ENCODE peak calls at places on chromosomes 6 and 20, in six cellular contexts. Z is EL, C is AG10803, S is aorta, A is NAMALWA, I is NCI-H510A treated with DMSO at 0.1 percent for 48 hours. F is an unnamed sample.

GRCh38 chr6:168193816-168194701 is 115.0 kb upstream of the FRMD1 start:
- DNase-seq in I (peak; percentile 73), Z (no peak), C (no peak), S (peak; percentile 30), A (no peak), F (no peak)

GRCh38 chr6:11806561-11807317 is 28.1 kb upstream of the ADTRP start:
- DNase-seq in A (no peak), S (no peak), Z (no peak), I (no peak), C (no peak), F (no peak)

GRCh38 chr6:26607434-26608230 is 10.9 kb downstream of the ABT1 start:
- DNase-seq in Z (peak; percentile 69), C (peak; percentile 64), I (peak; percentile 91), A (peak; percentile 84), S (no peak), F (peak; percentile 72)

GRCh38 chr20:12698817-12699216 is 310.0 kb upstream of the SPTLC3 start:
- DNase-seq in A (no peak), S (no peak), I (no peak), Z (no peak), C (no peak), F (no peak)

GRCh38 chr6:169898788-169899480 is 147.5 kb downstream of the ERMARD start:
- DNase-seq in C (no peak), Z (no peak), S (peak; percentile 9), A (no peak), I (no peak), F (peak; percentile 92)

GRCh38 chr6:11553824-11554223 is 16.3 kb downstream of the TMEM170B start:
- DNase-seq in I (no peak), S (no peak), Z (no peak), A (no peak), C (no peak), F (no peak)

GRCh38 chr6:93894521-93894920 is 475.2 kb upstream of the EPHA7 start:
- DNase-seq in S (no peak), C (no peak), I (no peak), Z (no peak), A (no peak), F (no peak)

GRCh38 chr6:47897233-47897632 is 115.4 kb downstream of the OPN5 start:
- DNase-seq in A (no peak), I (no peak), C (no peak), Z (no peak), S (no peak), F (no peak)

GRCh38 chr6:141682391-141682790 is 450.3 kb upstream of the GJE1 start:
- DNase-seq in Z (peak; percentile 15), I (no peak), A (no peak), S (no peak), C (peak; percentile 17), F (no peak)

GRCh38 chr6:1143655-1144054 is 168.2 kb upstream of the FOXQ1 start:
- DNase-seq in A (no peak), Z (peak; percentile 29), C (peak; percentile 32), I (no peak), S (no peak), F (no peak)

GRCh38 chr20:46269372-46269771 is 38.9 kb downstream of the CDH22 start:
- DNase-seq in Z (no peak), A (no peak), C (no peak), I (no peak), S (no peak), F (no peak)

GRCh38 chr20:62900692-62901584 is 25.4 kb downstream of the DIDO1 start:
- DNase-seq in S (peak; percentile 52), C (no peak), Z (no peak), I (peak; percentile 70), A (peak; percentile 67), F (peak; percentile 58)

GRCh38 chr6:3208096-3208774 is 19.2 kb downstream of the TUBB2B start:
- DNase-seq in A (no peak), I (no peak), S (peak; percentile 91), C (peak; percentile 97), Z (peak; percentile 95), F (no peak)

GRCh38 chr6:27810768-27811298 is 101.4 kb downstream of the OR2B2 start:
- DNase-seq in A (peak; percentile 81), C (no peak), I (no peak), Z (no peak), S (no peak), F (no peak)

GRCh38 chr6:11766589-11767450 is 11.8 kb downstream of the ADTRP start:
- DNase-seq in I (no peak), A (no peak), C (peak; percentile 98), Z (peak; percentile 97), S (no peak), F (peak; percentile 96)

GRCh38 chr20:37640600-37641561 is 52.9 kb upstream of the CTNNBL1 start:
- DNase-seq in A (no peak), S (no peak), Z (no peak), I (no peak), C (no peak), F (peak; percentile 36)